ENCODE peak calls at places on chromosomes 12 and 14, in eight cellular contexts. U is heart right ventricle; N is endothelial cell; C is C1 segment of cervical spinal cord; T is cardiac fibroblast; G is left kidney; Q is Kasumi-1; X is activated CD4-positive, CD25-positive, alpha-beta regulatory T cell. I is an unnamed sample.

GRCh38 chr12:6310771-6311610 is 509 bp downstream of the PLEKHG6 start:
- DNase-seq in Q (no peak), G (peak), T (no peak), X (no peak), C (no peak), U (no peak), N (no peak), I (no peak)

GRCh38 chr12:49121047-49121696 is 10.0 kb downstream of the TUBA1B start:
- DNase-seq in Q (peak), T (peak), C (peak), G (peak), X (no peak), U (peak), N (peak), I (peak)

GRCh38 chr14:101719045-101719645 is 42.4 kb upstream of the PPP2R5C start:
- DNase-seq in U (peak), N (no peak), Q (no peak), C (no peak), T (no peak), X (no peak), G (peak), I (no peak)

GRCh38 chr14:52553002-52553670 is 500 bp downstream of the GPR137C start:
- DNase-seq in X (peak), Q (peak), G (peak), T (peak), C (no peak), N (peak), U (peak), I (peak)

GRCh38 chr14:91264151-91265150 is 19.9 kb upstream of the GPR68 start:
- DNase-seq in T (no peak), U (no peak), N (peak), Q (no peak), X (no peak), G (peak), C (no peak), I (no peak)

GRCh38 chr14:80364274-80364673 is 153.0 kb upstream of the DIO2 start:
- DNase-seq in U (no peak), X (no peak), C (no peak), Q (peak), G (no peak), N (no peak), T (peak), I (no peak)

GRCh38 chr12:47904647-47905312 is at the start of gene VDR:
- DNase-seq in X (peak), G (peak), C (peak), U (peak), Q (peak), N (peak), T (peak), I (peak)

GRCh38 chr14:56378474-56378873 is 201.1 kb upstream of the TMEM260 start:
- DNase-seq in U (no peak), Q (no peak), X (no peak), T (peak), G (no peak), N (no peak), C (no peak), I (no peak)

GRCh38 chr14:73591690-73592448 is at the start of gene ACOT4:
- DNase-seq in U (no peak), Q (peak), X (peak), T (no peak), C (no peak), G (peak), N (peak), I (peak)

GRCh38 chr12:116718578-116719454 is 19.1 kb downstream of the SPRING1 start:
- DNase-seq in Q (no peak), N (no peak), X (no peak), T (peak), G (peak), U (no peak), C (no peak), I (peak)

GRCh38 chr12:131900397-131900796 is 6.0 kb downstream of the ULK1 start:
- DNase-seq in N (no peak), G (no peak), X (no peak), C (no peak), T (no peak), Q (no peak), U (no peak), I (peak)

GRCh38 chr14:103576371-103577024 is 13.7 kb downstream of the COA8 start:
- DNase-seq in U (peak), C (peak), Q (no peak), G (peak), T (peak), N (peak), X (no peak), I (peak)

GRCh38 chr14:60723218-60724079 is 702 bp downstream of the SIX4 start:
- DNase-seq in G (peak), U (peak), T (peak), C (no peak), N (peak), Q (peak), X (no peak), I (peak)

GRCh38 chr12:114403044-114403689 is 2.8 kb downstream of the TBX5 start:
- DNase-seq in X (no peak), N (peak), C (no peak), G (peak), Q (no peak), U (peak), T (peak), I (no peak)

GRCh38 chr12:90287585-90287984 is 578.9 kb upstream of the ATP2B1 start:
- DNase-seq in X (no peak), T (no peak), G (no peak), U (no peak), Q (peak), C (no peak), N (no peak), I (no peak)

GRCh38 chr14:24806061-24806678 is 172.2 kb upstream of the GZMB start:
- DNase-seq in X (no peak), C (no peak), Q (peak), T (peak), N (peak), U (peak), G (peak), I (no peak)

GRCh38 chr14:61461808-61462275 is 140.5 kb downstream of the PRKCH start:
- DNase-seq in G (peak), Q (peak), C (no peak), X (peak), U (peak), T (peak), N (peak), I (peak)

GRCh38 chr14:89853976-89854693 is 100.4 kb downstream of the EFCAB11 start:
- DNase-seq in U (no peak), X (no peak), T (no peak), G (no peak), N (no peak), C (no peak), Q (no peak), I (no peak)

GRCh38 chr14:50061664-50062437 is 54.5 kb downstream of the VCPKMT start:
- DNase-seq in U (no peak), Q (peak), G (peak), N (peak), X (peak), T (peak), C (no peak), I (no peak)

GRCh38 chr12:40105515-40106201 is at the start of gene SLC2A13:
- DNase-seq in G (peak), N (peak), C (peak), T (peak), X (peak), U (peak), Q (peak), I (peak)

GRCh38 chr12:63163542-63163941 is 12.5 kb upstream of the AVPR1A start:
- DNase-seq in G (peak), U (no peak), N (no peak), C (no peak), T (no peak), X (no peak), Q (no peak), I (no peak)

GRCh38 chr12:114757926-114758325 is 74.0 kb upstream of the TBX3 start:
- DNase-seq in X (no peak), G (no peak), Q (no peak), C (no peak), N (no peak), T (no peak), U (no peak), I (no peak)

GRCh38 chr12:17060260-17060659 is 454.3 kb upstream of the LMO3 start:
- DNase-seq in Q (no peak), C (no peak), X (no peak), G (no peak), T (no peak), N (no peak), U (no peak), I (no peak)

GRCh38 chr14:66477567-66477966 is 8.6 kb upstream of the CCDC196 start:
- DNase-seq in T (no peak), X (no peak), Q (peak), U (no peak), N (no peak), C (no peak), G (no peak), I (no peak)

GRCh38 chr14:95496690-95497241 is 19.7 kb downstream of the SYNE3 start:
- DNase-seq in U (no peak), X (no peak), N (no peak), C (no peak), T (peak), Q (peak), G (peak), I (no peak)

GRCh38 chr14:69350892-69351291 is 47.2 kb downstream of the ERH start:
- DNase-seq in T (no peak), C (no peak), U (no peak), X (no peak), Q (no peak), N (no peak), G (no peak), I (no peak)

GRCh38 chr12:120314220-120314619 is 12.1 kb downstream of the SIRT4 start:
- DNase-seq in C (no peak), Q (peak), U (no peak), T (peak), X (no peak), G (no peak), N (peak), I (no peak)

GRCh38 chr12:116466536-116466935 is 92.6 kb upstream of the MAP1LC3B2 start:
- DNase-seq in X (no peak), Q (no peak), C (no peak), G (peak), U (no peak), N (no peak), T (peak), I (no peak)

GRCh38 chr14:21091784-21092146 is 6.7 kb downstream of the ZNF219 start:
- DNase-seq in T (no peak), C (no peak), U (peak), G (no peak), Q (no peak), N (no peak), X (no peak), I (no peak)

GRCh38 chr12:54958048-54958658 is 26.4 kb downstream of the TESPA1 start:
- DNase-seq in X (peak), N (peak), U (peak), G (peak), C (no peak), T (peak), Q (peak), I (no peak)

GRCh38 chr14:69138189-69138535 is 14.8 kb downstream of the DCAF5 start:
- DNase-seq in N (no peak), G (no peak), X (no peak), C (no peak), T (peak), Q (no peak), U (no peak), I (no peak)

GRCh38 chr14:33839193-33840076 is 111.4 kb downstream of the EGLN3 start:
- DNase-seq in X (no peak), C (no peak), G (peak), N (peak), T (peak), U (peak), Q (peak), I (peak)

GRCh38 chr14:34340226-34340625 is 121.8 kb downstream of the SPTSSA start:
- DNase-seq in T (peak), N (no peak), C (no peak), Q (no peak), G (no peak), X (no peak), U (no peak), I (no peak)

GRCh38 chr12:43937947-43938346 is 102.1 kb downstream of the TMEM117 start:
- DNase-seq in U (no peak), N (no peak), X (no peak), G (no peak), C (no peak), Q (peak), T (peak), I (no peak)